ENCODE peak calls at places on chromosomes 3 and 15, in five cellular contexts. H is prostate gland, P is uterus, A is right atrium auricular region, T is A549. G is an unnamed sample. For H3K4me1, the result is how much of the 10 kb centered on the place peaks cover.

GRCh38 chr3:49611291-49611690 is 57.0 kb downstream of the BSN start:
- DNase-seq in P (no peak), T (no peak), H (no peak), A (no peak), G (no peak)

GRCh38 chr3:107796786-107797185 is 274.0 kb downstream of the BBX start:
- DNase-seq in T (no peak), H (no peak), A (no peak), P (no peak), G (no peak)

GRCh38 chr15:41967506-41968206 is 4.7 kb downstream of the EHD4 start:
- DNase-seq in T (no peak), P (no peak), H (no peak), A (peak), G (no peak)

GRCh38 chr3:194422188-194422587 is 23.1 kb upstream of the GP5 start:
- DNase-seq in T (no peak), A (no peak), P (no peak), H (no peak), G (no peak)

GRCh38 chr3:179076243-179077027 is 4.8 kb upstream of the ZMAT3 start:
- DNase-seq in A (no peak), T (no peak), P (no peak), H (no peak), G (no peak)

GRCh38 chr15:40992241-40992741 is 39.0 kb downstream of the CHAC1 start:
- DNase-seq in A (no peak), P (no peak), H (no peak), T (no peak), G (no peak)

GRCh38 chr15:40486066-40486770 is 15.4 kb downstream of the CHST14 start:
- DNase-seq in H (no peak), P (no peak), A (no peak), T (no peak), G (no peak)

GRCh38 chr15:93231994-93232393 is 143.0 kb upstream of the RGMA start:
- DNase-seq in T (no peak), H (no peak), P (no peak), A (no peak), G (no peak)

GRCh38 chr15:98375513-98376360 is 272.6 kb upstream of the IGF1R start:
- DNase-seq in P (no peak), T (no peak), A (no peak), H (no peak), G (no peak)

GRCh38 chr3:41120461-41120860 is 78.8 kb upstream of the CTNNB1 start:
- DNase-seq in P (no peak), A (no peak), T (no peak), H (no peak), G (peak)
- H3K27ac ChIP-seq in P (no peak), A (peak), T (no peak), H (no peak), G (no peak)

GRCh38 chr15:70140543-70141375 is 43.0 kb upstream of the TLE3 start:
- DNase-seq in P (no peak), A (no peak), T (no peak), H (peak), G (no peak)

GRCh38 chr15:70142072-70142321 is 44.3 kb upstream of the TLE3 start:
- DNase-seq in H (no peak), A (no peak), P (no peak), T (no peak), G (no peak)

GRCh38 chr15:70141376-70142071 is 43.8 kb upstream of the TLE3 start:
- DNase-seq in P (no peak), A (no peak), H (no peak), T (no peak), G (no peak)

GRCh38 chr15:70137975-70138374 is 40.3 kb upstream of the TLE3 start:
- DNase-seq in A (no peak), H (no peak), T (no peak), P (no peak), G (no peak)

GRCh38 chr15:70140031-70140542 is 42.4 kb upstream of the TLE3 start:
- DNase-seq in P (no peak), T (no peak), A (no peak), H (no peak), G (no peak)
- H3K4me3 ChIP-seq in P (no peak), T (no peak), A (no peak), H (no peak), G (no peak)

DNA sequence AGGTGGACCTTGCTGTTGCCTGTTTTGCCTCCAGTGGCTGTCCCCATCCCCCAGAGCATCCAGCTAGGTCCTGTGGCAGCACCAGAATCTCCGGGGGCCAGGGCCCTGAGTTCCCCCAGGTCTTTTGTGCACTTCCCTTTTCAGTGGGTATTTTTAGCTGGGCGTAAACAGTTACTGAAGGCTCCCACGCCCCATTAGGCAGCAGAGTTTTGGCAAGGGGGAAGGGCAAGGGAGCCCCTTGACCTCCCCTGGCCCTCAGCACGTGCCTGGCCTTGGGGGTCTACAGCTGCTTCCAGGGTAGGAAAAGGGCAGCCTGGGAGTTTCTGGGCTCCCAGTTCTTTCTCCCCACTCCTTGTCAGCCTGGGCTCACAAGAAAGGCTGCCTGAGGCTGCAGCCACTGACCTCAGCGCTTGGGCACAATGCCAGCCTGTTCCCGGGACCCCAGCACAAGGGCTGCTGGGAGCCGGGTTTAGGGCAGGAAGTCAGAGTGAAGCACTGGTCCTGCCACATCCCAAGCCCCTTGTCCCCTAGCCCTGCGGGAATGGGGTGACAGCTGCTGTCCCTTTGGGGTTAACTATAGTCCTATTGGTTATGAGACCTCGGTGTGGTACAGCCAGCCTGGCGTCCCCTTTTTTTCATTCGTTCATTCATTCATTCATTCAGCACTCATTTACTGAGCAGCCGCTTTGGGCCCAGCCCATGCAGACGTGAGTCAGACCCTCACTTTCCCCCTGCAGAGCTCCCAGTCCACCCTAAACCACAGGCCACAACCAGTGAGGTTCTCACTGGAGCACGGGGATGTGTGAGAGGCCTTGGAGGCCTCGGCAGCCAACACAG is 8.4 kb downstream of the CSK start:
- DNase-seq in T (no peak), A (peak), H (no peak), P (peak), G (peak)
- H3K4me1 ChIP-seq in T (under half), A (under half), H (under half), P (under half), G (half or more)

GRCh38 chr3:190089711-190090110 is 31.0 kb downstream of the P3H2 start:
- DNase-seq in A (no peak), P (no peak), H (no peak), T (no peak), G (no peak)
- H3K27ac ChIP-seq in A (no peak), P (no peak), H (no peak), T (no peak), G (peak)

G was measured in adrenal gland.